ENCODE peak calls at places on chromosomes 1 and 21, in ten cellular contexts. B is PC-3, S is prostate gland, E is fibroblast of lung, R is A549, C is cardiac muscle cell, M is heart left ventricle, N is IMR-90, J is GM23338, U is psoas muscle. A is an unnamed sample.

GRCh38 chr21:35414511-35415139 is 365.5 kb upstream of the RUNX1 start:
- DNase-seq in S (no peak), B (no peak), U (no peak), J (peak; percentile 17), M (no peak), N (peak; percentile 33), E (no peak), R (no peak), C (no peak), A (no peak)

GRCh38 chr1:59346429-59346828 is 49.5 kb downstream of the FGGY start:
- DNase-seq in U (no peak), C (no peak), M (no peak), N (no peak), E (no peak), B (no peak), S (no peak), J (no peak), R (no peak), A (no peak)

GRCh38 chr1:246117066-246117791 is 389.9 kb downstream of the SMYD3 start:
- DNase-seq in E (peak; percentile 50), U (no peak), N (peak; percentile 64), B (peak; percentile 60), R (peak; percentile 74), M (no peak), C (peak; percentile 69), J (peak; percentile 72), S (no peak), A (no peak)

GRCh38 chr1:26336477-26337205 is 17.3 kb downstream of the CRYBG2 start:
- DNase-seq in E (no peak), R (peak; percentile 72), B (peak; percentile 86), M (peak; percentile 88), N (no peak), J (peak; percentile 92), U (peak; percentile 63), C (peak; percentile 76), S (peak; percentile 89), A (no peak)

GRCh38 chr21:15730484-15731242 is 881 bp downstream of the USP25 start:
- DNase-seq in C (no peak), N (no peak), E (no peak), J (peak; percentile 45), U (no peak), R (no peak), M (no peak), S (peak; percentile 16), B (peak; percentile 25), A (no peak)

GRCh38 chr1:4000811-4001251 is 100.8 kb upstream of the C1orf174 start:
- DNase-seq in J (no peak), B (no peak), E (no peak), M (no peak), S (no peak), C (no peak), U (no peak), R (no peak), N (no peak), A (no peak)

GRCh38 chr1:45569962-45570581 is 13.8 kb upstream of the NASP start:
- DNase-seq in R (peak; percentile 74), N (peak; percentile 78), E (peak; percentile 62), M (peak; percentile 65), J (peak; percentile 87), B (peak; percentile 88), U (peak; percentile 57), C (peak; percentile 75), S (peak; percentile 67), A (peak; percentile 77)

GRCh38 chr21:15370576-15370975 is 305.8 kb upstream of the NRIP1 start:
- DNase-seq in S (no peak), C (no peak), J (no peak), R (no peak), B (no peak), M (no peak), N (no peak), E (no peak), U (no peak), A (no peak)

GRCh38 chr1:28115267-28115666 is 26.9 kb upstream of the EYA3 start:
- DNase-seq in B (no peak), U (no peak), E (peak; percentile 46), M (no peak), S (no peak), R (no peak), C (no peak), J (no peak), N (peak; percentile 68), A (no peak)

GRCh38 chr21:41733951-41734689 is 32.7 kb downstream of the RIPK4 start:
- DNase-seq in R (no peak), E (no peak), U (no peak), J (no peak), S (no peak), C (no peak), B (no peak), M (no peak), N (no peak), A (no peak)

GRCh38 chr1:207787776-207788175 is 35.9 kb downstream of the CD46 start:
- DNase-seq in R (no peak), J (no peak), M (no peak), B (peak; percentile 68), S (no peak), N (peak; percentile 46), C (no peak), U (no peak), E (peak; percentile 50), A (no peak)

GRCh38 chr1:163357378-163357777 is 35.6 kb downstream of the NUF2 start:
- DNase-seq in N (peak; percentile 36), C (peak; percentile 15), R (no peak), M (no peak), S (no peak), J (no peak), E (peak; percentile 50), U (no peak), B (no peak), A (no peak)

GRCh38 chr1:244154882-244155531 is 103.9 kb downstream of the ZBTB18 start:
- DNase-seq in B (no peak), J (peak; percentile 27), C (no peak), U (peak; percentile 40), N (no peak), M (no peak), R (no peak), E (no peak), S (no peak), A (no peak)

GRCh38 chr1:44609412-44609767 is 64.9 kb downstream of the TMEM53 start:
- DNase-seq in S (peak; percentile 24), N (peak; percentile 44), J (peak; percentile 91), M (no peak), B (peak; percentile 58), C (peak; percentile 85), E (peak; percentile 28), U (peak; percentile 57), R (peak; percentile 30), A (no peak)

GRCh38 chr1:37741130-37741529 is 23.8 kb downstream of the EPHA10 start:
- DNase-seq in E (peak; percentile 20), R (peak; percentile 34), U (no peak), N (peak; percentile 6), M (no peak), S (no peak), C (no peak), J (no peak), B (peak; percentile 94), A (no peak)

GRCh38 chr21:46543306-46543705 is 61.6 kb downstream of the S100B start:
- DNase-seq in M (no peak), U (no peak), E (no peak), B (no peak), C (no peak), N (no peak), J (no peak), S (no peak), R (no peak), A (peak; percentile 57)

GRCh38 chr1:16918371-16918770 is 3.4 kb upstream of the CROCC start:
- DNase-seq in J (no peak), B (no peak), E (no peak), N (no peak), U (peak; percentile 3), R (no peak), M (peak; percentile 23), C (no peak), S (no peak), A (no peak)

GRCh38 chr1:14765773-14766172 is 167.3 kb downstream of the KAZN start:
- DNase-seq in U (no peak), C (no peak), J (no peak), R (peak; percentile 36), S (no peak), N (no peak), B (peak; percentile 92), M (no peak), E (no peak), A (no peak)

GRCh38 chr1:159188375-159188788 is 16.3 kb upstream of the ACKR1 start:
- DNase-seq in B (peak; percentile 15), C (peak; percentile 89), J (peak; percentile 97), N (peak; percentile 22), U (peak; percentile 60), E (peak; percentile 29), M (peak; percentile 79), R (peak; percentile 16), S (no peak), A (no peak)
- H3K4me3 ChIP-seq in B (no peak overlapping the region), C (peak overlapping the region; percentile 18), J (peak overlapping the region; percentile 61), N (no peak overlapping the region), U (peak overlapping the region; percentile 41), E (no peak overlapping the region), M (no peak overlapping the region), R (peak overlapping the region; percentile 26), S (no peak overlapping the region), A (peak overlapping the region; percentile 60)

GRCh38 chr1:81617308-81618027 is 183.3 kb upstream of the ADGRL2 start:
- DNase-seq in E (no peak), J (peak; percentile 18), C (no peak), N (peak; percentile 4), R (no peak), M (no peak), U (no peak), S (no peak), B (no peak), A (no peak)
- TF ChIP-seq CTCF in E (peak; percentile 12), J (peak; percentile 23), C (no peak), N (no peak), R (no peak), M (no peak), U (no peak), S (no peak), B (no peak), A (no peak)

GRCh38 chr1:32073387-32074229 is 869 bp downstream of the TMEM39B start:
- DNase-seq in J (peak; percentile 99), B (no peak), S (no peak), U (no peak), M (no peak), C (no peak), R (no peak), E (no peak), N (no peak), A (no peak)
- H3K27ac ChIP-seq in J (no peak overlapping the region), B (no peak overlapping the region), S (peak overlapping the region; percentile 94), U (peak overlapping the region; percentile 81), M (peak overlapping the region; percentile 96), C (peak overlapping the region; percentile 74), R (peak overlapping the region; percentile 98), E (peak overlapping the region; percentile 86), N (peak overlapping the region; percentile 64), A (peak overlapping the region; percentile 98)

DNA sequence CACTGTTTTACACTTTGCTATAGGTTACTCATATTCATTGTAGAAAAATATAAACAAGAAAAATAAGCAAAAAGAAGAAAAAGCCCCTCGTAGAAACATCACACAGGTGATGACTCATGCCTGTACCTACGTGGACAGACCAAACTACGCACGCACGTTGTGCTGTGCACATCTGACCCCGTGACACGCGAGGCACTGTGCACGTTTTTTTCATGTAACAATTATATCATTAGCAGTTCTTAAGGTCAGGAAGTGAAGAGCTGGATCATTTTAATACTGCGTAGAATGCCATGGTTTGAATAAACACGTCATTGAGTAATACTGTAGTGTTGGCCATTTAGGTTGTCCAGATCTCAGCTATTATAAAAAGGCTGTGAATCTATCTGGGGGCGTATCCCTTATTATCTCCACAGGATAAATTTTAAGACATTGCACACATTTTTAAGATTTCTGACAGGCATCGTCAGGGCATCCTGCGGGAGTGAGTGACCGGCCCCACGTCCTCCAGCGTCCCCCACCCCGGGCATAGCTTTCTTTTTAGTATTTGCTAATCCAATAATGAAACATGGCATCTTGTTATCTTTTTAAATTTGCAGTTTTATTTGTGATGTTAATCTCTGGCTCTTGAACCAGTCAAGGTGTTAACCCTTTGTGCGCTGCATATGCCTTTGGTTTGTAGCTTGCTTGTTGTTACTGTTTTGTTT is 23.4 kb upstream of the ADARB1 start:
- DNase-seq in E (peak; percentile 71), M (no peak), C (no peak), N (peak; percentile 100), S (no peak), J (no peak), B (peak; percentile 67), U (no peak), R (peak; percentile 55), A (no peak)
- H3K4me3 ChIP-seq in E (no peak overlapping the region), M (no peak overlapping the region), C (no peak overlapping the region), N (no peak overlapping the region), S (no peak overlapping the region), J (no peak overlapping the region), B (peak overlapping the region; percentile 4), U (no peak overlapping the region), R (no peak overlapping the region), A (no peak overlapping the region)

A was measured in coronary artery.